ENCODE peak calls at places on chromosomes 2 and 18, in six cellular contexts. One of them, this sample, is unnamed.

GRCh38 chr2:98869272-98869641 is 66.8 kb downstream of the CRACDL start:
- DNase-seq in H1: no peak
- DNase-seq in GM12891: no peak
- DNase-seq in K562: no peak
- DNase-seq in HepG2: peak
- DNase-seq in GM12878: no peak
- DNase-seq in this sample: no peak

GRCh38 chr18:50115095-50115494 is 79.9 kb downstream of the MYO5B start:
- DNase-seq in H1: no peak
- DNase-seq in GM12891: no peak
- DNase-seq in K562: no peak
- DNase-seq in HepG2: peak
- DNase-seq in GM12878: no peak
- DNase-seq in this sample: no peak

GRCh38 chr18:46224181-46224775 is 120.1 kb downstream of the HAUS1 start:
- DNase-seq in H1: no peak
- DNase-seq in GM12891: no peak
- DNase-seq in K562: no peak
- DNase-seq in HepG2: no peak
- DNase-seq in GM12878: no peak
- DNase-seq in this sample: no peak

GRCh38 chr2:161373939-161374338 is 42.2 kb upstream of the TBR1 start:
- DNase-seq in H1: no peak
- DNase-seq in GM12891: no peak
- DNase-seq in K562: no peak
- DNase-seq in HepG2: no peak
- DNase-seq in GM12878: no peak
- DNase-seq in this sample: no peak

GRCh38 chr18:36734589-36734988 is 94.2 kb downstream of the TPGS2 start:
- DNase-seq in H1: no peak
- DNase-seq in GM12891: no peak
- DNase-seq in K562: no peak
- DNase-seq in HepG2: no peak
- DNase-seq in GM12878: no peak
- DNase-seq in this sample: no peak

GRCh38 chr18:21763846-21764646 is 23.5 kb downstream of the MIB1 start:
- DNase-seq in H1: no peak
- DNase-seq in GM12891: no peak
- DNase-seq in K562: no peak
- DNase-seq in HepG2: no peak
- DNase-seq in GM12878: no peak
- DNase-seq in this sample: no peak

GRCh38 chr2:61463769-61464475 is 7.0 kb downstream of the USP34 start:
- DNase-seq in H1: no peak
- DNase-seq in GM12891: no peak
- DNase-seq in K562: peak
- DNase-seq in HepG2: no peak
- DNase-seq in GM12878: no peak
- DNase-seq in this sample: no peak

GRCh38 chr2:40721595-40721994 is 269.7 kb upstream of the SLC8A1 start:
- DNase-seq in H1: no peak
- DNase-seq in GM12891: no peak
- DNase-seq in K562: no peak
- DNase-seq in HepG2: no peak
- DNase-seq in GM12878: no peak
- DNase-seq in this sample: no peak

GRCh38 chr2:88874063-88874657 is 182.7 kb downstream of the RPIA start:
- DNase-seq in H1: no peak
- DNase-seq in GM12891: no peak
- DNase-seq in K562: peak
- DNase-seq in HepG2: peak
- DNase-seq in GM12878: no peak
- DNase-seq in this sample: no peak

GRCh38 chr2:29755829-29756228 is 165.6 kb downstream of the ALK start:
- DNase-seq in H1: no peak
- DNase-seq in GM12891: no peak
- DNase-seq in K562: no peak
- DNase-seq in HepG2: no peak
- DNase-seq in GM12878: no peak
- DNase-seq in this sample: no peak

GRCh38 chr2:88545118-88545517 is 82.1 kb downstream of the EIF2AK3 start:
- DNase-seq in H1: no peak
- DNase-seq in GM12891: no peak
- DNase-seq in K562: peak
- DNase-seq in HepG2: peak
- DNase-seq in GM12878: no peak
- DNase-seq in this sample: no peak

GRCh38 chr2:113965644-113966043 is 75.8 kb downstream of the ACTR3 start:
- DNase-seq in H1: no peak
- DNase-seq in GM12891: no peak
- DNase-seq in K562: peak
- DNase-seq in HepG2: peak
- DNase-seq in GM12878: no peak
- DNase-seq in this sample: no peak

GRCh38 chr2:65366595-65367125 is 65.7 kb downstream of the SPRED2 start:
- DNase-seq in H1: no peak
- DNase-seq in GM12891: no peak
- DNase-seq in K562: peak
- DNase-seq in HepG2: peak
- DNase-seq in GM12878: peak
- DNase-seq in this sample: no peak

GRCh38 chr18:61531182-61531581 is 198.0 kb downstream of the CDH20 start:
- DNase-seq in H1: no peak
- DNase-seq in GM12891: no peak
- DNase-seq in K562: no peak
- DNase-seq in HepG2: no peak
- DNase-seq in GM12878: no peak
- DNase-seq in this sample: no peak

GRCh38 chr2:217729426-217730058 is 273.3 kb downstream of the TNS1 start:
- DNase-seq in H1: no peak
- DNase-seq in GM12891: no peak
- DNase-seq in K562: no peak
- DNase-seq in HepG2: no peak
- DNase-seq in GM12878: no peak
- DNase-seq in this sample: no peak

GRCh38 chr2:111633139-111633538 is 250.9 kb downstream of the ANAPC1 start:
- DNase-seq in H1: no peak
- DNase-seq in GM12891: no peak
- DNase-seq in K562: no peak
- DNase-seq in HepG2: no peak
- DNase-seq in GM12878: no peak
- DNase-seq in this sample: no peak

GRCh38 chr18:62506495-62507143 is 16.2 kb upstream of the ZCCHC2 start:
- DNase-seq in H1: no peak
- DNase-seq in GM12891: no peak
- DNase-seq in K562: no peak
- DNase-seq in HepG2: no peak
- DNase-seq in GM12878: no peak
- DNase-seq in this sample: no peak

GRCh38 chr2:30348825-30349224 is 98.2 kb upstream of the LCLAT1 start:
- DNase-seq in H1: no peak
- DNase-seq in GM12891: no peak
- DNase-seq in K562: no peak
- DNase-seq in HepG2: no peak
- DNase-seq in GM12878: no peak
- DNase-seq in this sample: no peak

GRCh38 chr2:188414412-188414811 is 122.7 kb downstream of the GULP1 start:
- DNase-seq in H1: no peak
- DNase-seq in GM12891: no peak
- DNase-seq in K562: no peak
- DNase-seq in HepG2: no peak
- DNase-seq in GM12878: no peak
- DNase-seq in this sample: no peak

GRCh38 chr2:159904565-159905281 is 106.7 kb upstream of the CD302 start:
- DNase-seq in H1: no peak
- DNase-seq in GM12891: peak
- DNase-seq in K562: peak
- DNase-seq in HepG2: no peak
- DNase-seq in GM12878: no peak
- DNase-seq in this sample: peak

GRCh38 chr18:26865557-26865956 is at the start of gene AQP4:
- DNase-seq in H1: no peak
- DNase-seq in GM12891: no peak
- DNase-seq in K562: no peak
- DNase-seq in HepG2: no peak
- DNase-seq in GM12878: no peak
- DNase-seq in this sample: no peak

GRCh38 chr2:73292906-73293533 is 328 bp downstream of the EGR4 start:
- DNase-seq in H1: no peak
- DNase-seq in GM12891: no peak
- DNase-seq in K562: no peak
- DNase-seq in HepG2: no peak
- DNase-seq in GM12878: no peak
- DNase-seq in this sample: peak

GRCh38 chr2:73291093-73291460 is 2.3 kb downstream of the EGR4 start:
- DNase-seq in H1: peak
- DNase-seq in GM12891: no peak
- DNase-seq in K562: peak
- DNase-seq in HepG2: no peak
- DNase-seq in GM12878: no peak
- DNase-seq in this sample: peak

GRCh38 chr2:73290049-73290839 is 3.1 kb downstream of the EGR4 start:
- DNase-seq in H1: no peak
- DNase-seq in GM12891: no peak
- DNase-seq in K562: peak
- DNase-seq in HepG2: peak
- DNase-seq in GM12878: no peak
- DNase-seq in this sample: no peak

GRCh38 chr2:73292316-73292905 is 937 bp downstream of the EGR4 start:
- DNase-seq in H1: no peak
- DNase-seq in GM12891: no peak
- DNase-seq in K562: no peak
- DNase-seq in HepG2: no peak
- DNase-seq in GM12878: no peak
- DNase-seq in this sample: no peak

DNA sequence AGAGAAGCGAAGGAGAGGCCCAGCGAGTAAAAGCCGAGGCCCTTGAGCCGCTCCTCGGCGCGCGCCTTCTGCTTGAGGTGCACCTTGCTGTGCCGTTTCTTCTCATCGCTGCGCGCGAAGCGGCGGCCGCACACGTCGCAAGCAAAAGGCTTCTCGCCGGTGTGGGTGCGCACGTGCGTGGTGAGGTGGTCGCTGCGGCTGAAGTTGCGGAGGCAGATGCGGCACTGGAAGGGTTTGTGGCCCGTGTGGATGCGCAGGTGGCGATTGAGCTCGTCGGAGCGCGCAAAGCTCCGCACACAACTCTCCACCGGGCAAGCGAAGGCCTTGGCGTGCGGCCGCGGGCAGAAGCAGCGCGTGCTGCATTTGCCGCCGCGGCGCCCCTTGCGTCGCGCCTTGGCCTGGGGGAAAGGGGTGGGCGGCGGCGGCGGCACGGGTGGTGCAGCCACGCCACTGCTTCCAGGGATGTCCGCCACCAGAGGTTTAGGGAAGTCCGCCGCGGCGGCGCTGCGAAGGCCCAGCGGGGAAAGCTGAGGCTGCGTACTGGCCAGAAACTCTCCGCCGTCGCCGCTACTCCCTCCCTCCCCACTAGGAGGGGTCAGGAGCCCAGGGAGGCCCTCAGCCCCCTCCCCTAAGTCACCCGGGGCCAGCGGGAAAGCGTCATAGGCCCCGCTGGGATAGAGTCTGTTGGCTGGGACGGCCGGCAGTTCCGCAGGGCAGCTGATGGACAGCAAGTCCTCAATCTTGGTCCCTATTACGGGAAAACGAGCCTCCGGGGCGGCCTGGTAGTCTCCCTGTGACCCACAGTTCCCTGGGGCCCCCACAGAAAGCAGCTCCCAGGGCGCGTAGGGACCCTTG is 1.7 kb downstream of the EGR4 start:
- DNase-seq in H1: no peak
- DNase-seq in GM12891: no peak
- DNase-seq in K562: no peak
- DNase-seq in HepG2: no peak
- DNase-seq in GM12878: no peak
- DNase-seq in this sample: no peak
- TF ChIP-seq POLR2AphosphoS5 in H1: no peak
- TF ChIP-seq POLR2AphosphoS5 in GM12891: no peak
- TF ChIP-seq POLR2AphosphoS5 in K562: no peak
- TF ChIP-seq POLR2AphosphoS5 in HepG2: no peak
- TF ChIP-seq POLR2AphosphoS5 in GM12878: no peak
- TF ChIP-seq POLR2AphosphoS5 in this sample: no peak

GRCh38 chr2:105395691-105396090 is 3.2 kb downstream of the FHL2 start:
- DNase-seq in H1: no peak
- DNase-seq in GM12891: no peak
- DNase-seq in K562: no peak
- DNase-seq in HepG2: no peak
- DNase-seq in GM12878: no peak
- DNase-seq in this sample: no peak

GRCh38 chr2:105396254-105397024 is 2.4 kb downstream of the FHL2 start:
- DNase-seq in H1: no peak
- DNase-seq in GM12891: no peak
- DNase-seq in K562: peak
- DNase-seq in HepG2: peak
- DNase-seq in GM12878: no peak
- DNase-seq in this sample: no peak

GRCh38 chr2:105397959-105398521 is 811 bp downstream of the FHL2 start:
- DNase-seq in H1: no peak
- DNase-seq in GM12891: no peak
- DNase-seq in K562: peak
- DNase-seq in HepG2: no peak
- DNase-seq in GM12878: no peak
- DNase-seq in this sample: no peak

GRCh38 chr2:105398522-105399206 is at the start of gene FHL2:
- DNase-seq in H1: peak
- DNase-seq in GM12891: peak
- DNase-seq in K562: peak
- DNase-seq in HepG2: peak
- DNase-seq in GM12878: no peak
- DNase-seq in this sample: peak

GRCh38 chr2:105397025-105397722 is 1.7 kb downstream of the FHL2 start:
- DNase-seq in H1: no peak
- DNase-seq in GM12891: no peak
- DNase-seq in K562: peak
- DNase-seq in HepG2: no peak
- DNase-seq in GM12878: no peak
- DNase-seq in this sample: no peak
- TF ChIP-seq TAF1 in H1: no peak
- TF ChIP-seq TAF1 in GM12891: no peak
- TF ChIP-seq TAF1 in K562: no peak
- TF ChIP-seq TAF1 in HepG2: no peak
- TF ChIP-seq TAF1 in GM12878: no peak
- TF ChIP-seq TAF1 in this sample: no peak

GRCh38 chr18:75209129-75209951 is at the start of gene PTGR3:
- DNase-seq in H1: no peak
- DNase-seq in GM12891: peak
- DNase-seq in K562: peak
- DNase-seq in HepG2: peak
- DNase-seq in GM12878: peak
- DNase-seq in this sample: peak
- TF ChIP-seq POLR2A in H1: no peak
- TF ChIP-seq POLR2A in GM12891: peak
- TF ChIP-seq POLR2A in K562: no peak
- TF ChIP-seq POLR2A in HepG2: peak
- TF ChIP-seq POLR2A in GM12878: peak
- TF ChIP-seq POLR2A in this sample: peak

DNA sequence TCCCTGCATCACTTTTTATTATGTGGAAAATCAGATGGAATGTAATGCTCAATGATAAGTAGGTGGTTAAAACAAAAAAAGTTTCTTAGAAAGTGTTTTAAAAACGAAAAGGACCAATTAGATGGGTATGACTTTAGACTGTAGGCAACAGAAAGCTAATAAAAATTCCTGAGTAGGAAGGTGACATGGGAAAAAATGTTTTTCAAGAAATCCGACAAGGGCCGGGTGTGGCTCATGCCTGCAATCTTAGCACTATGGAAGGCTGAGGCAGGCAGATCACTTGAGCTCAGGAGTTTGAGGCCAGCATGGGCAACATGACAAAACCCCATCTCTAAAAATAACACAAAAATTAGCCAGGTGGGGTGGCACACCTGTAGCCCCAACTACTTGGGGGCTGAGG is 126.1 kb downstream of the THADA start:
- DNase-seq in H1: no peak
- DNase-seq in GM12891: no peak
- DNase-seq in K562: no peak
- DNase-seq in HepG2: no peak
- DNase-seq in GM12878: no peak
- DNase-seq in this sample: no peak
- TF ChIP-seq POLR2AphosphoS5 in H1: no peak
- TF ChIP-seq POLR2AphosphoS5 in GM12891: no peak
- TF ChIP-seq POLR2AphosphoS5 in K562: no peak
- TF ChIP-seq POLR2AphosphoS5 in HepG2: no peak
- TF ChIP-seq POLR2AphosphoS5 in GM12878: no peak
- TF ChIP-seq POLR2AphosphoS5 in this sample: no peak